ENCODE peak calls at places on chromosomes 6 and 20, in four cellular contexts. I is WTC11, L is HepG2, R is K562. T is an unnamed sample.
A peak's percentile ranks its signal among the peaks of the same experiment; 100 is the strongest.

GRCh38 chr20:54231006-54231405 is 23.1 kb downstream of the PFDN4 start:
- DNase-seq in I (no peak), L (no peak), R (no peak), T (no peak)

GRCh38 chr6:113630738-113631535 is 226.2 kb upstream of the MARCKS start:
- DNase-seq in I (no peak), L (no peak), R (no peak), T (no peak)

GRCh38 chr6:167235005-167235404 is 56.1 kb upstream of the UNC93A start:
- DNase-seq in I (no peak), L (no peak), R (no peak), T (no peak)

GRCh38 chr20:46035253-46035652 is 6.2 kb downstream of the SLC12A5 start:
- DNase-seq in I (no peak), L (no peak), R (no peak), T (no peak)

GRCh38 chr6:93021235-93021909 is 398.0 kb downstream of the EPHA7 start:
- DNase-seq in I (no peak), L (no peak), R (no peak), T (no peak)

GRCh38 chr6:138128096-138128495 is 20.9 kb upstream of the PERP start:
- DNase-seq in I (no peak), L (no peak), R (no peak), T (no peak)

GRCh38 chr6:149482542-149483261 is 2.1 kb downstream of the ZC3H12D start:
- DNase-seq in I (no peak), L (no peak), R (no peak), T (no peak)

GRCh38 chr6:75934643-75935472 is 137.6 kb downstream of the IMPG1 start:
- DNase-seq in I (peak; percentile 46), L (peak; percentile 70), R (peak; percentile 65), T (peak; percentile 71)

GRCh38 chr6:90078513-90079289 is 184.4 kb downstream of the GJA10 start:
- DNase-seq in I (no peak), L (no peak), R (peak; percentile 28), T (no peak)

GRCh38 chr6:30798501-30798900 is 54.2 kb upstream of the IER3 start:
- DNase-seq in I (no peak), L (no peak), R (no peak), T (no peak)

GRCh38 chr6:100504786-100505737 is 40.3 kb upstream of the SIM1 start:
- DNase-seq in I (no peak), L (no peak), R (no peak), T (no peak)

GRCh38 chr6:56499121-56499520 is 143.6 kb downstream of the DST start:
- DNase-seq in I (no peak), L (no peak), R (no peak), T (no peak)

GRCh38 chr6:33252758-33253157 is 18.9 kb downstream of the VPS52 start:
- DNase-seq in I (no peak), L (no peak), R (no peak), T (no peak)

GRCh38 chr6:152705327-152705726 is 7.6 kb downstream of the MYCT1 start:
- DNase-seq in I (no peak), L (no peak), R (no peak), T (no peak)

DNA sequence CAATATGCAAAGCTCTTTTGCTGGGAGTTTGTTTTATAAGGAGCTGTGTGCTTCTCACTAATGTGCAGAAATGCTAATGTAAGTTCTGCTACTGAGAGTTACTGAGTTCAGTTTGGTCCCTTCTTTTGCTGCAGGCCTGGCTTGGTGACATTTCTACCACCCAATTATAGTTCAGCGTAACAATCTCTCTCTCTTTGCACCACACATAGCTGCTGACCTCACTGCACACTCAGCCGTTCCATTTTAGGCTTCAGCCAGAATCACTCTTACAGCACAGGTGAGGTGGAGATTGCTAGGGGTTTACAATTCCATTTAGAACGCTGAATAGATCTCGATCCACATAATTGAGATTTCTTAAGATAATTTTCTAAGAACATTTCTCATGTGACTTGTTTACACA is 21.0 kb upstream of the KLHL31 start:
- DNase-seq in I (no peak), L (no peak), R (no peak), T (no peak)
- TF ChIP-seq SP1 in I (no peak), L (no peak), R (no peak), T (no peak)

GRCh38 chr6:43636312-43636667 is 650 bp downstream of the MAD2L1BP start:
- DNase-seq in I (no peak), L (no peak), R (no peak), T (no peak)

GRCh38 chr6:43639984-43640800 is 4.6 kb downstream of the MAD2L1BP start:
- DNase-seq in I (no peak), L (no peak), R (peak; percentile 68), T (no peak)

GRCh38 chr6:43634702-43635303 is 837 bp upstream of the MAD2L1BP start:
- DNase-seq in I (no peak), L (no peak), R (no peak), T (no peak)

GRCh38 chr6:43630980-43631619 is 2.0 kb upstream of the GTPBP2 start:
- DNase-seq in I (no peak), L (no peak), R (peak; percentile 97), T (no peak)

DNA sequence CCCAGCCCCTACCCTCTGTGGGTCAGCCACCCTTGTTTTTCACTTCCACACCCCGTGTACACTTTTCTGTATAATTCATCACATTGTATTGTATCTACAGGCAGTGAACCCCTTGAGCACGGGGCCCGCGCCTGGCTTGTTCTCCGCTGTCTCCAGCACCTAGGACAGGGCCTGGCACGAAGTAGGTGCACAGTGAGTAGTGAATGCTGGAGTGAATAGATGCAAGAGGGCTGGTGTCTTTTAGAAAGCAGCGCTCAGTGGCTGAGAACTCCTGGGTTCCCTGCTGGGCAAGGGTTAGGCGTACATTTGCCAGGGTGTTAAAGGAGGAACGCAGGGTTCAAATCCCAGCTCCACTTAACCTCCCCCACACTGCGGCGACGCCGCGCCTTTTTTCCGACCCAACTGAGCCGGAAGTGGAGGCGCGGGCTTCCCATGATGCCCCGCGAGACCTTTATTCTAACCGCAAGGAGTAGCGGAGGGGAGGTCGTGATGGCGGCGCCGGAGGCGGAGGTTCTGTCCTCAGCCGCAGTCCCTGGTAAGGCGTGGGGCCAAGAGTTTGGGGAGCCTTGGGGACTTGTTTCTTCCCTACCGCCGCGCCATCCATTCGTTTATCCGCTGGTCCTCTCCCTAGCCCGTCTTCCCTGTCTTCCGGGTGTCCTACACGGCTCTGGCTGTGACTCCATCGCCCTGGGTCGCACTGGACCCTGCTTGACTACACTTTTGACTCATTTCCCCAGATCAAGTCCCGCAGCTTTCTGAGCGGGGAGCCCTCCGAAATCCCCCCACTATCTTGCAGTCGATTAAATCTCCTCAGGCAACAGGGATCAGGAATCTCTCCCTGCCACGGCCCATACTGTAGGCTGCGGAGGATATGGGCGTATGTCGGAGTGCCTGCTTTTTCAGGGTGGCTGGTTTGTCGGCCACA is at the start of gene MAD2L1BP:
- DNase-seq in I (peak; percentile 75), L (peak; percentile 81), R (peak; percentile 87), T (peak; percentile 86)
- TF ChIP-seq ELF4 in I (no peak), L (peak; percentile 96), R (no peak), T (peak; percentile 85)

GRCh38 chr6:150534514-150534913 is 65.2 kb upstream of the PLEKHG1 start:
- DNase-seq in I (no peak), L (no peak), R (no peak), T (no peak)

GRCh38 chr6:150527100-150527499 is 72.6 kb upstream of the PLEKHG1 start:
- DNase-seq in I (no peak), L (no peak), R (no peak), T (no peak)

GRCh38 chr6:150531957-150532356 is 67.7 kb upstream of the PLEKHG1 start:
- DNase-seq in I (no peak), L (no peak), R (no peak), T (no peak)

GRCh38 chr6:150528648-150529285 is 70.9 kb upstream of the PLEKHG1 start:
- DNase-seq in I (peak; percentile 64), L (no peak), R (peak; percentile 21), T (peak; percentile 77)
- TF ChIP-seq SP1 in I (no peak), L (no peak), R (no peak), T (no peak)

GRCh38 chr20:5557123-5557522 is 193.1 kb upstream of the SHLD1 start:
- DNase-seq in I (peak; percentile 69), L (peak; percentile 61), R (peak; percentile 43), T (peak; percentile 48)
- TF ChIP-seq ELF4 in I (no peak), L (no peak), R (no peak), T (no peak)

GRCh38 chr20:35339007-35339406 is 46.8 kb upstream of the FAM83C start:
- DNase-seq in I (no peak), L (no peak), R (no peak), T (no peak)
- TF ChIP-seq SP1 in I (no peak), L (no peak), R (no peak), T (no peak)

GRCh38 chr6:157150076-157150475 is 173.2 kb downstream of the TMEM242 start:
- DNase-seq in I (no peak), L (no peak), R (no peak), T (no peak)

GRCh38 chr6:157145656-157146285 is 177.5 kb downstream of the TMEM242 start:
- DNase-seq in I (no peak), L (no peak), R (no peak), T (no peak)

GRCh38 chr6:157151029-157151428 is 172.3 kb downstream of the TMEM242 start:
- DNase-seq in I (no peak), L (no peak), R (no peak), T (no peak)

GRCh38 chr6:157151989-157152388 is 171.3 kb downstream of the TMEM242 start:
- DNase-seq in I (no peak), L (no peak), R (no peak), T (no peak)

DNA sequence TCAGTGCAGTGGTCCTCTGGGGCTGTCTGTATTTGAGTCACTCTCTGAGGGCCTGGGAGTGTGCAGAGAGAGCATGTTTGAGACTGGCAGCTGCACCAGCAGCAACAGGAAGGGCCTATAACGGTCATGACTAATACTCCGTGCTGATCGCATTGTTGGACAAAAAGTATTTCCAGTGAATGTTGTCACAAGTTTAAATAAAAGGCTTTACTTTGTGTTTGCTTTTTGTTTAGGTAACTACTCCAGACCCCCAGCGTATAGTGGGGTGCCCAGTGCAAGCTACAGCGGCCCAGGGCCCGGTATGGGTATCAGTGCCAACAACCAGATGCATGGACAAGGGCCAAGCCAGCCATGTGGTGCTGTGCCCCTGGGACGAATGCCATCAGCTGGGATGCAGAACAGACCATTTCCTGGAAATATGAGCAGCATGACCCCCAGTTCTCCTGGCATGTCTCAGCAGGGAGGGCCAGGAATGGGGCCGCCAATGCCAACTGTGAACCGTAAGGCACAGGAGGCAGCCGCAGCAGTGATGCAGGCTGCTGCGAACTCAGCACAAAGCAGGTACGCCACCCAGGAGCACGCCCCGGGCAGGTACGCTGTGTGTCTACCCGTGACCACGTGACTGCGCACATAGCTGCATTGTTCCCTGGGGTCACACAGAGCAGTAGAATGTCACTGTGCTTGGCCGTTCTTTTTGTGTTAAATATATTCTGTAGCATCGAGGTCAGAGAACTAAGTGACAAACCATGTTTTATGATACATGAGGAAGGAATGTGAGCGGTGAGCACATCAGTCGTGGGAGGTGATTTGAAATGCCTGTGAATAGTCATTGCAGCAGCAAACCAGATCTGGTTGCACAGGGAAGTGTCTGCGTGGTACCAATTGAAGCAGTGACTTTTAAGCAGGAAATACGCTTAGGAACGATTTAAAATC is 174.7 kb downstream of the TMEM242 start:
- DNase-seq in I (no peak), L (no peak), R (no peak), T (no peak)
- TF ChIP-seq ELF4 in I (no peak), L (no peak), R (no peak), T (no peak)

DNA sequence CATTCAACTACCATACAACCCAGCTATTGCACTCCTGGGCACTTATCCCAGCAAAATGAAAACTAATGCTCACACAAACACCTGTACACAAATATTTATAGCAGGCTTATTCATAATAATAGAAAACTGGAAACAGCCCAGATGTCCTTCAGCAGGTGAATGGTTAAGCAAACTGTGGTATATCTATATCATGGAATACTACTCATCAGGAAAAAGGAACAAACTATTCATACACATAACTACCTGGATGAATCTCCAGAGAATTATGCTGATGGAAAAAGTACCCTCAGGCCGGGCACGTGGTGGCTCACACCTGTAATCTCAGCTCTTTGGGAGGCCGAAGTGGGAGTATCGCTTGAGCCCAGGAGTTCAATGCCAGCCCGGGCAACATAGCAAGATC is 3.8 kb upstream of the BLTP3A start:
- DNase-seq in I (no peak), L (no peak), R (no peak), T (no peak)
- TF ChIP-seq SP1 in I (no peak), L (no peak), R (no peak), T (no peak)